ENCODE peak calls at places on chromosomes 11 and 22, in five cellular contexts. K is PC-3; R is naive thymus-derived CD4-positive, alpha-beta T cell; W is body of pancreas; X is neuronal stem cell. H is an unnamed sample. For H3K9me3, the result is how much of the 10 kb centered on the place peaks cover.

GRCh38 chr11:2562181-2562581 is 117.4 kb downstream of the KCNQ1 start:
- DNase-seq in K (no peak), R (no peak), W (peak), X (no peak), H (no peak)

GRCh38 chr22:30680998-30681770 is 13.5 kb upstream of the OSBP2 start:
- DNase-seq in K (no peak), R (no peak), W (no peak), X (no peak), H (no peak)

GRCh38 chr11:67276821-67277230 is 10.6 kb downstream of the GRK2 start:
- DNase-seq in K (no peak), R (peak), W (peak), X (no peak), H (no peak)

GRCh38 chr11:76215946-76216345 is 9.6 kb upstream of the WNT11 start:
- DNase-seq in K (no peak), R (no peak), W (no peak), X (no peak), H (peak)

GRCh38 chr11:29005401-29005980 is 897.3 kb downstream of the METTL15 start:
- DNase-seq in K (no peak), R (no peak), W (peak), X (no peak), H (no peak)

GRCh38 chr22:29702931-29703594 is 16.7 kb upstream of the CABP7 start:
- DNase-seq in K (no peak), R (no peak), W (peak), X (no peak), H (no peak)

GRCh38 chr11:64023731-64024710 is 11.7 kb upstream of the FLRT1 start:
- DNase-seq in K (no peak), R (no peak), W (no peak), X (no peak), H (no peak)

GRCh38 chr22:22848364-22848866 is 39.2 kb upstream of the IGLL5 start:
- DNase-seq in K (peak), R (peak), W (peak), X (peak), H (peak)

GRCh38 chr11:37322333-37323194 is 724.5 kb upstream of the RAG2 start:
- DNase-seq in K (peak), R (no peak), W (no peak), X (no peak), H (no peak)

GRCh38 chr11:94129505-94130335 is 1.1 kb downstream of the PANX1 start:
- DNase-seq in K (peak), R (peak), W (no peak), X (no peak), H (no peak)

GRCh38 chr22:49017769-49018330 is 809.8 kb downstream of the BRD1 start:
- DNase-seq in K (no peak), R (no peak), W (no peak), X (no peak), H (no peak)

GRCh38 chr22:23675502-23676415 is 15.1 kb upstream of the RGL4 start:
- DNase-seq in K (peak), R (no peak), W (peak), X (no peak), H (no peak)

GRCh38 chr22:21865041-21865440 is 2.4 kb downstream of the MAPK1 start:
- DNase-seq in K (peak), R (no peak), W (peak), X (no peak), H (peak)

GRCh38 chr22:30810105-30810504 is 115.4 kb downstream of the OSBP2 start:
- DNase-seq in K (no peak), R (no peak), W (no peak), X (no peak), H (no peak)

GRCh38 chr22:28978158-28978557 is 83.5 kb downstream of the C22orf31 start:
- DNase-seq in K (peak), R (no peak), W (peak), X (no peak), H (peak)

GRCh38 chr11:109914809-109915653 is 178.2 kb upstream of the ZC3H12C start:
- DNase-seq in K (peak), R (no peak), W (no peak), X (no peak), H (peak)

GRCh38 chr22:32200752-32201151 is 4.1 kb downstream of the RFPL2 start:
- DNase-seq in K (no peak), R (no peak), W (no peak), X (no peak), H (no peak)

GRCh38 chr11:64251986-64252837 is 882 bp downstream of the PLCB3 start:
- DNase-seq in K (peak), R (no peak), W (peak), X (no peak), H (peak)

GRCh38 chr11:70760416-70761020 is 362.2 kb downstream of the CTTN start:
- DNase-seq in K (peak), R (no peak), W (no peak), X (no peak), H (no peak)
- H3K9me3 ChIP-seq in K (under half), R (under half), W (under half), X (under half), H (under half)

GRCh38 chr11:8967159-8967558 is 2.9 kb upstream of the TMEM9B start:
- DNase-seq in K (no peak), R (no peak), W (no peak), X (no peak), H (no peak)

GRCh38 chr11:8973121-8973520 is 8.9 kb upstream of the TMEM9B start:
- DNase-seq in K (no peak), R (no peak), W (no peak), X (no peak), H (no peak)

DNA sequence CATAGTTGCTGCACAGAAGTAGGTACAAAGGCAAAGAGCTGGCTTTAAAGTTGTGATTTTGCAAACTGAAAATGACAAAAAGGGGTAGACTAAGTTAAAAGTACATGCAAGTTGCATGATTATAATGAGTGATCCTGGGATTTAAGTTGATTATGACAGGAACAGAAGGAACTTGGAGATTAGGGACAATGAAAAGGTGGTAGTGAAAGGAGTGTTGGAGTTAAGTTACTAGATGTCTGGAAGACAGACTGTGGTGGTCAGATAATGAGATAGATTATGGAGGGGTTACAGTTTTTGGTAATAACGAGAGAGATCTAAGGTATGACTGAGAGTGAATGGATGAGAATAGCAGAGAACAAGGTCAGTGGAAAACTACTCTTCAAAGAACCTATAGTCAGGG is 7.7 kb upstream of the TMEM9B start:
- DNase-seq in K (no peak), R (no peak), W (no peak), X (no peak), H (no peak)
- H3K4me3 ChIP-seq in K (no peak), R (no peak), W (no peak), X (no peak), H (no peak)

GRCh38 chr22:12601870-12602779 is 2925.9 kb upstream of the OR11H1 start:
- DNase-seq in K (no peak), R (peak), W (no peak), X (no peak), H (no peak)
- H3K9me3 ChIP-seq in K (under half), R (under half), W (under half), X (under half), H (half or more)

GRCh38 chr11:130872961-130873360 is 43.3 kb downstream of the SNX19 start:
- DNase-seq in K (peak), R (no peak), W (no peak), X (no peak), H (peak)
- H3K4me3 ChIP-seq in K (no peak), R (no peak), W (no peak), X (no peak), H (no peak)

H was measured in mammary epithelial cell.